ENCODE peak calls at places on chromosomes 4 and X, in five cellular contexts. One of them, this sample, is unnamed.

GRCh38 chrX:40719218-40719617 is 16.1 kb downstream of the MED14 start:
- DNase-seq in lower leg skin: no peak
- DNase-seq in kidney: no peak
- DNase-seq in left ventricle myocardium inferior: no peak
- DNase-seq in astrocyte of the spinal cord: peak
- DNase-seq in this sample: no peak

GRCh38 chrX:35726176-35726575 is 72.0 kb upstream of the MAGEB16 start:
- DNase-seq in lower leg skin: no peak
- DNase-seq in kidney: no peak
- DNase-seq in left ventricle myocardium inferior: no peak
- DNase-seq in astrocyte of the spinal cord: peak
- DNase-seq in this sample: no peak

GRCh38 chr4:15004701-15005301 is 2.5 kb downstream of the CPEB2 start:
- DNase-seq in lower leg skin: peak
- DNase-seq in kidney: peak
- DNase-seq in left ventricle myocardium inferior: peak
- DNase-seq in astrocyte of the spinal cord: peak
- DNase-seq in this sample: peak

GRCh38 chrX:48573690-48574269 is 504 bp upstream of the RBM3 start:
- DNase-seq in lower leg skin: peak
- DNase-seq in kidney: peak
- DNase-seq in left ventricle myocardium inferior: peak
- DNase-seq in astrocyte of the spinal cord: peak
- DNase-seq in this sample: no peak

GRCh38 chrX:3550160-3550765 is 163.2 kb downstream of the PRKX start:
- DNase-seq in lower leg skin: peak
- DNase-seq in kidney: no peak
- DNase-seq in left ventricle myocardium inferior: no peak
- DNase-seq in astrocyte of the spinal cord: no peak
- DNase-seq in this sample: no peak

GRCh38 chrX:20315140-20315539 is 48.4 kb upstream of the RPS6KA3 start:
- DNase-seq in lower leg skin: no peak
- DNase-seq in kidney: no peak
- DNase-seq in left ventricle myocardium inferior: no peak
- DNase-seq in astrocyte of the spinal cord: no peak
- DNase-seq in this sample: no peak

GRCh38 chr4:111213520-111213919 is 590.6 kb upstream of the PITX2 start:
- DNase-seq in lower leg skin: no peak
- DNase-seq in kidney: no peak
- DNase-seq in left ventricle myocardium inferior: no peak
- DNase-seq in astrocyte of the spinal cord: no peak
- DNase-seq in this sample: no peak

GRCh38 chr4:156774422-156774821 is 197.2 kb downstream of the PDGFC start:
- DNase-seq in lower leg skin: peak
- DNase-seq in kidney: no peak
- DNase-seq in left ventricle myocardium inferior: no peak
- DNase-seq in astrocyte of the spinal cord: peak
- DNase-seq in this sample: no peak

GRCh38 chrX:43349363-43349762 is 306.7 kb upstream of the MAOA start:
- DNase-seq in lower leg skin: no peak
- DNase-seq in kidney: no peak
- DNase-seq in left ventricle myocardium inferior: no peak
- DNase-seq in astrocyte of the spinal cord: peak
- DNase-seq in this sample: no peak

GRCh38 chrX:73448379-73448778 is 1.5 kb downstream of the CDX4 start:
- DNase-seq in lower leg skin: no peak
- DNase-seq in kidney: no peak
- DNase-seq in left ventricle myocardium inferior: no peak
- DNase-seq in astrocyte of the spinal cord: no peak
- DNase-seq in this sample: no peak

GRCh38 chrX:41336447-41336846 is 2.5 kb downstream of the DDX3X start:
- DNase-seq in lower leg skin: no peak
- DNase-seq in kidney: no peak
- DNase-seq in left ventricle myocardium inferior: no peak
- DNase-seq in astrocyte of the spinal cord: no peak
- DNase-seq in this sample: no peak

GRCh38 chr4:97153042-97153441 is 990.2 kb downstream of the STPG2 start:
- DNase-seq in lower leg skin: no peak
- DNase-seq in kidney: no peak
- DNase-seq in left ventricle myocardium inferior: no peak
- DNase-seq in astrocyte of the spinal cord: peak
- DNase-seq in this sample: no peak

GRCh38 chr4:93659629-93660028 is 168.9 kb upstream of the ATOH1 start:
- DNase-seq in lower leg skin: no peak
- DNase-seq in kidney: no peak
- DNase-seq in left ventricle myocardium inferior: no peak
- DNase-seq in astrocyte of the spinal cord: peak
- DNase-seq in this sample: no peak

GRCh38 chr4:1502501-1502886 is 96.3 kb upstream of the NKX1-1 start:
- DNase-seq in lower leg skin: no peak
- DNase-seq in kidney: peak
- DNase-seq in left ventricle myocardium inferior: no peak
- DNase-seq in astrocyte of the spinal cord: no peak
- DNase-seq in this sample: peak

GRCh38 chr4:61555789-61556188 is 355.7 kb downstream of the ADGRL3 start:
- DNase-seq in lower leg skin: no peak
- DNase-seq in kidney: no peak
- DNase-seq in left ventricle myocardium inferior: no peak
- DNase-seq in astrocyte of the spinal cord: peak
- DNase-seq in this sample: no peak

GRCh38 chr4:148441986-148442829 is at the start of gene NR3C2:
- DNase-seq in lower leg skin: peak
- DNase-seq in kidney: peak
- DNase-seq in left ventricle myocardium inferior: peak
- DNase-seq in astrocyte of the spinal cord: peak
- DNase-seq in this sample: peak

GRCh38 chr4:1033840-1034551 is 22.6 kb downstream of the FGFRL1 start:
- DNase-seq in lower leg skin: no peak
- DNase-seq in kidney: no peak
- DNase-seq in left ventricle myocardium inferior: peak
- DNase-seq in astrocyte of the spinal cord: peak
- DNase-seq in this sample: no peak

GRCh38 chr4:165965503-165965902 is 92.5 kb downstream of the TLL1 start:
- DNase-seq in lower leg skin: no peak
- DNase-seq in kidney: no peak
- DNase-seq in left ventricle myocardium inferior: no peak
- DNase-seq in astrocyte of the spinal cord: no peak
- DNase-seq in this sample: no peak

GRCh38 chr4:80070880-80071620 is 2.0 kb downstream of the ANTXR2 start:
- DNase-seq in lower leg skin: no peak
- DNase-seq in kidney: no peak
- DNase-seq in left ventricle myocardium inferior: no peak
- DNase-seq in astrocyte of the spinal cord: peak
- DNase-seq in this sample: no peak

GRCh38 chrX:155242300-155242699 is 22.0 kb downstream of the RAB39B start:
- DNase-seq in lower leg skin: no peak
- DNase-seq in kidney: no peak
- DNase-seq in left ventricle myocardium inferior: no peak
- DNase-seq in astrocyte of the spinal cord: no peak
- DNase-seq in this sample: no peak

GRCh38 chr4:183394166-183394951 is 50.1 kb upstream of the CDKN2AIP start:
- DNase-seq in lower leg skin: no peak
- DNase-seq in kidney: no peak
- DNase-seq in left ventricle myocardium inferior: no peak
- DNase-seq in astrocyte of the spinal cord: no peak
- DNase-seq in this sample: no peak

GRCh38 chr4:100100985-100101384 is 89.3 kb downstream of the DDIT4L start:
- DNase-seq in lower leg skin: no peak
- DNase-seq in kidney: no peak
- DNase-seq in left ventricle myocardium inferior: no peak
- DNase-seq in astrocyte of the spinal cord: no peak
- DNase-seq in this sample: no peak

GRCh38 chrX:77431227-77431626 is 16.0 kb upstream of the FGF16 start:
- DNase-seq in lower leg skin: peak
- DNase-seq in kidney: no peak
- DNase-seq in left ventricle myocardium inferior: no peak
- DNase-seq in astrocyte of the spinal cord: peak
- DNase-seq in this sample: no peak
- TF ChIP-seq CTCF in lower leg skin: no peak
- TF ChIP-seq CTCF in kidney: no peak
- TF ChIP-seq CTCF in left ventricle myocardium inferior: no peak
- TF ChIP-seq CTCF in astrocyte of the spinal cord: no peak
- TF ChIP-seq CTCF in this sample: no peak

GRCh38 chrX:135484636-135485289 is 35.7 kb upstream of the INTS6L start:
- DNase-seq in lower leg skin: no peak
- DNase-seq in kidney: no peak
- DNase-seq in left ventricle myocardium inferior: no peak
- DNase-seq in astrocyte of the spinal cord: peak
- DNase-seq in this sample: no peak
- TF ChIP-seq CTCF in lower leg skin: no peak
- TF ChIP-seq CTCF in kidney: peak
- TF ChIP-seq CTCF in left ventricle myocardium inferior: peak
- TF ChIP-seq CTCF in astrocyte of the spinal cord: peak
- TF ChIP-seq CTCF in this sample: no peak

DNA sequence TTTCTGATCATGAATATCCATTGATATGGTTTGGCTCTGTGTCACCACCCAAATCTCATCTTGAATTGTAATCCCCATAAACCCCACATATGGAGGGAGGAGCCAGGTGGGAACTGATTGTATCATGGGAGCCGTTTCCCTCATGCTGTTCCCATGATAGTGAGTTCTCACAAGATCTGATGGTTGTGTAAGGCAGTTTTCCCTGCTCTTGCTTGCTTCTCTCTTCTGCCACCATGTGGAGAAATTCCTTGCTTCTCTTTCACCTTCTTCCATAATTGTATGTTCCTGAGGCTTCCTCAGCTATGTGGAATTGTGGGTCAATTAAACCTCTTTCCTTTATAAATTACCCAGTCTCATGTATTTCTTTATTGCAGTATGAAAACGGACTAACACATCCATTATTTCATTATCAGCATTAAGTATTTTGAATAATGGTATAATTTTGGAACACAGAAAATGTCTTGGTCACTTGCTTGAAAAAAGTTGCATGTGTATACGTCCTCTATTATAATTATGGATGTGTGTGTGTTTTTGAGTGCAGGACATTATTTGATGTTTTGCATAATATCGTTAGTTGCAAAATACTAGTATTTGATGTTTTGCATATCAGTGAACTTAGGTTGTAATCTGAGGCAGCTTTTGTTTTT is 334.6 kb downstream of the PCDH10 start:
- DNase-seq in lower leg skin: no peak
- DNase-seq in kidney: no peak
- DNase-seq in left ventricle myocardium inferior: no peak
- DNase-seq in astrocyte of the spinal cord: peak
- DNase-seq in this sample: no peak
- TF ChIP-seq CTCF in lower leg skin: no peak
- TF ChIP-seq CTCF in kidney: peak
- TF ChIP-seq CTCF in left ventricle myocardium inferior: peak
- TF ChIP-seq CTCF in astrocyte of the spinal cord: peak
- TF ChIP-seq CTCF in this sample: no peak

GRCh38 chr4:108043536-108043935 is 53.8 kb downstream of the HADH start:
- DNase-seq in lower leg skin: no peak
- DNase-seq in kidney: no peak
- DNase-seq in left ventricle myocardium inferior: no peak
- DNase-seq in astrocyte of the spinal cord: no peak
- DNase-seq in this sample: no peak
- TF ChIP-seq CTCF in lower leg skin: no peak
- TF ChIP-seq CTCF in kidney: no peak
- TF ChIP-seq CTCF in left ventricle myocardium inferior: no peak
- TF ChIP-seq CTCF in astrocyte of the spinal cord: no peak
- TF ChIP-seq CTCF in this sample: no peak

GRCh38 chr4:101597204-101597603 is 193.3 kb upstream of the BANK1 start:
- DNase-seq in lower leg skin: no peak
- DNase-seq in kidney: no peak
- DNase-seq in left ventricle myocardium inferior: no peak
- DNase-seq in astrocyte of the spinal cord: no peak
- DNase-seq in this sample: no peak
- TF ChIP-seq CTCF in lower leg skin: no peak
- TF ChIP-seq CTCF in kidney: no peak
- TF ChIP-seq CTCF in left ventricle myocardium inferior: no peak
- TF ChIP-seq CTCF in astrocyte of the spinal cord: peak
- TF ChIP-seq CTCF in this sample: no peak

GRCh38 chrX:135695471-135695870 is 18.0 kb upstream of the CT45A1 start:
- DNase-seq in lower leg skin: no peak
- DNase-seq in kidney: no peak
- DNase-seq in left ventricle myocardium inferior: no peak
- DNase-seq in astrocyte of the spinal cord: no peak
- DNase-seq in this sample: no peak

GRCh38 chrX:135698924-135699323 is 14.5 kb upstream of the CT45A1 start:
- DNase-seq in lower leg skin: no peak
- DNase-seq in kidney: no peak
- DNase-seq in left ventricle myocardium inferior: no peak
- DNase-seq in astrocyte of the spinal cord: no peak
- DNase-seq in this sample: no peak

DNA sequence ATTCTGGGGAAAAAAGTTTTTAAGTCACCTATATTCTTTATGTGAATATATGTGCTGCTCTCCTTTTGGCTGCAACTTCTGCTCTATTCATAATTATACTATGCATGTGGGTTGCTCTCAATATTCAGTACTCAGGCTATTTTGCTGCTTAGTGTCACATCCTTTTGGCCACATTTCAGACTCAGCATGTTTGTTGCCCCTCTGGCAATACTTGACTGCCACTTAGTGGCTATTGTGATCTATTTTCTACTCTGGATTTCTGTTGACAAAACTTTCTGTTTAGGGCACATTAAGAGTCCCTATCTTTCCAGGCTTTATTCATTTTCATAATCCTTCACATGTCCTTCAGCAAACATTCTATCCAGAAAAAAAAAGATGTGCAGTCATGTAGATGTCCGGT is 15.8 kb upstream of the CT45A1 start:
- DNase-seq in lower leg skin: no peak
- DNase-seq in kidney: no peak
- DNase-seq in left ventricle myocardium inferior: no peak
- DNase-seq in astrocyte of the spinal cord: no peak
- DNase-seq in this sample: no peak
- TF ChIP-seq CTCF in lower leg skin: no peak
- TF ChIP-seq CTCF in kidney: no peak
- TF ChIP-seq CTCF in left ventricle myocardium inferior: peak
- TF ChIP-seq CTCF in astrocyte of the spinal cord: no peak
- TF ChIP-seq CTCF in this sample: no peak

DNA sequence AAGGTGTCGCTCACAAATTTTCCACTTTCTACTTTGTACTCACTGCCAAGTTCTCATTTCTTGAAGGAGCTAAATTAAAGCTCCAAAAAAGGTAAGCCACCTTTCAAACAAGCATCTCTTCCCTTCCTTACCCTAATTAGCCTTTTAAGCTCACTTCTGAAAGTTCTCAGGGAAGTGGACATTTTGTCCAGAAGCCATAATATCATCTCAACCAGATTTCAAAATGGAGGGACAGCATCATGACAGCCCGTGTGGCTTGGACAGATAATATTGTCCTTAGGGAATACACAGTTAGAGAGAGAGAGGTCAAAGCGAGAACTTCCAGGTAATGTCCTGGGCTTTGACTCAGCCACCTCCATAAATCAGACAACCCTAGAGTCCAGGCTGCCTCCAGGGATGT is 93.8 kb upstream of the ANXA3 start:
- DNase-seq in lower leg skin: no peak
- DNase-seq in kidney: no peak
- DNase-seq in left ventricle myocardium inferior: no peak
- DNase-seq in astrocyte of the spinal cord: no peak
- DNase-seq in this sample: no peak
- TF ChIP-seq CTCF in lower leg skin: no peak
- TF ChIP-seq CTCF in kidney: no peak
- TF ChIP-seq CTCF in left ventricle myocardium inferior: no peak
- TF ChIP-seq CTCF in astrocyte of the spinal cord: no peak
- TF ChIP-seq CTCF in this sample: no peak